ENCODE peak calls at places on chromosome 21, in five cellular contexts. B is GM12878, A is GM12891, P is HepG2, M is K562. Y is an unnamed sample.

GRCh38 chr21:31195334-31196015 is 148.6 kb downstream of the TIAM1 start:
- DNase-seq in B (peak), A (no peak), P (no peak), M (no peak), Y (no peak)

GRCh38 chr21:8990326-8991087 is 1530.9 kb upstream of the TPTE start:
- DNase-seq in B (no peak), A (no peak), P (peak), M (peak), Y (no peak)

GRCh38 chr21:21845901-21846396 is 847.7 kb downstream of the NCAM2 start:
- DNase-seq in B (no peak), A (no peak), P (no peak), M (no peak), Y (no peak)

GRCh38 chr21:31952828-31953227 is 80.0 kb downstream of the HUNK start:
- DNase-seq in B (no peak), A (no peak), P (no peak), M (no peak), Y (no peak)

GRCh38 chr21:38503588-38503987 is 5.3 kb upstream of the ERG start:
- DNase-seq in B (no peak), A (no peak), P (no peak), M (no peak), Y (no peak)

GRCh38 chr21:26819944-26820343 is 25.3 kb downstream of the ADAMTS1 start:
- DNase-seq in B (no peak), A (no peak), P (no peak), M (no peak), Y (no peak)

GRCh38 chr21:42233067-42233981 is 14.4 kb downstream of the ABCG1 start:
- DNase-seq in B (peak), A (peak), P (peak), M (peak), Y (peak)

GRCh38 chr21:41955516-41955915 is 1.7 kb upstream of the C2CD2 start:
- DNase-seq in B (no peak), A (no peak), P (no peak), M (no peak), Y (no peak)

GRCh38 chr21:45417256-45417950 is 12.4 kb downstream of the COL18A1 start:
- DNase-seq in B (no peak), A (no peak), P (no peak), M (no peak), Y (no peak)

GRCh38 chr21:32496536-32496935 is 84.0 kb downstream of the EVA1C start:
- DNase-seq in B (no peak), A (no peak), P (no peak), M (no peak), Y (no peak)

GRCh38 chr21:36751383-36751782 is 52.5 kb downstream of the SIM2 start:
- DNase-seq in B (no peak), A (no peak), P (no peak), M (no peak), Y (no peak)

GRCh38 chr21:36750579-36750959 is 51.7 kb downstream of the SIM2 start:
- DNase-seq in B (no peak), A (no peak), P (no peak), M (no peak), Y (no peak)

GRCh38 chr21:36747815-36748381 is 49.0 kb downstream of the SIM2 start:
- DNase-seq in B (no peak), A (peak), P (peak), M (peak), Y (peak)

GRCh38 chr21:36747114-36747814 is 48.3 kb downstream of the SIM2 start:
- DNase-seq in B (no peak), A (no peak), P (no peak), M (peak), Y (no peak)

DNA sequence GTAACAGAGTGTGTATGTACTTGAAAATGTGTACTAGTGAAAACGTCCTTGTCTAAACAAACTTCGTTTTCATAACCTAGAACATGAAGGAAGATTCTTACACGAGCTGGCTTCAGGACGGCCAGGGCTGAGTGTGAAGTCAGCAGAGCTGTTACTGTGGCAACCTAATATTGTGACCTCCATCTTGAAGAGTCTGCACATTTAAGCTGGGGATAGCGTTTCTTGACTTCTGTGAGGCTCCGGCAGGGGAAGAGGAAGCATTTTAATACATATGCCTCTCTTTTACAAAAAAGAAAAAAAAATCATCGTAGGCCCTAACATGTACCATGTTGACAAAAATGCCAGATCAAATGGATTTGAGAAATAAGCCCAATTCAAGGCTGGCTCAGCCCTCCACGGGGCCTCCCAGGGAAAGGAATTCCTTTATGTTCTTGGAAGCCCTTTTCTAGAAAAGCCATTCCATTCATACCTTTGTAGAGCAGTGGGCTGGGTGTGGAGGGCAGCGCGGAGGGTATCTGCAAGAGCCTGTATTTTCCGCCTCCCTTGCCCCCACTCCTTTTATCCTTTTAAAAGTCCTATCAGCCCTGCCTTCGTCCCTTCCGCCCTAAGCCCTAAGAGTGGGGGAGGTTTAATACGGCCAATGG is 51.1 kb downstream of the SIM2 start:
- DNase-seq in B (no peak), A (no peak), P (no peak), M (no peak), Y (no peak)
- TF ChIP-seq POLR2A in B (no peak), A (no peak), P (no peak), M (no peak), Y (no peak)

DNA sequence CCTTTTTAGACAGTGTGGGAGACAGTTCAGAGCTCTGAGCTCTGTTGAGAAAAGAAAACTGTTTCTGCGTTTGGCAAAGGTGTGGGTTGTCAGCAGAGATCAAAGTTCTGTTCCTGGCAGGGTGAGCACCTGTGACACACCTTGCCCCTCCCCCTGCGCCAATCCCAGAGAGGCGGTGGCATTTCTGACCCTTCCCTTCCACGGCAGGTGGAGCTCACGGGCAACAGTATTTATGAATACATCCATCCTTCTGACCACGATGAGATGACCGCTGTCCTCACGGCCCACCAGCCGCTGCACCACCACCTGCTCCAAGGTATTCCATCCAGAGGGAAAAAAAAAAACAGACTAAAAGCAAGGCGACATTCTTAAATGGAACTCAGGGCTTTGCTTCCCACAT is 20.7 kb downstream of the SIM2 start:
- DNase-seq in B (no peak), A (no peak), P (no peak), M (no peak), Y (no peak)
- TF ChIP-seq TAF1 in B (no peak), A (no peak), P (no peak), M (no peak), Y (no peak)

GRCh38 chr21:34593954-34594531 is 20.9 kb downstream of the RCAN1 start:
- DNase-seq in B (no peak), A (no peak), P (no peak), M (no peak), Y (no peak)
- TF ChIP-seq POLR2AphosphoS5 in B (no peak), A (no peak), P (no peak), M (no peak), Y (no peak)

GRCh38 chr21:34071683-34072082 is 1.7 kb upstream of the MRPS6 start:
- DNase-seq in B (no peak), A (no peak), P (peak), M (no peak), Y (no peak)

GRCh38 chr21:34074283-34075098 is 1.1 kb downstream of the MRPS6 start:
- DNase-seq in B (no peak), A (no peak), P (no peak), M (no peak), Y (no peak)

GRCh38 chr21:34072145-34073031 is 990 bp upstream of the MRPS6 start:
- DNase-seq in B (no peak), A (no peak), P (no peak), M (no peak), Y (no peak)

GRCh38 chr21:34073749-34074282 is 438 bp downstream of the MRPS6 start:
- DNase-seq in B (no peak), A (peak), P (no peak), M (peak), Y (peak)

DNA sequence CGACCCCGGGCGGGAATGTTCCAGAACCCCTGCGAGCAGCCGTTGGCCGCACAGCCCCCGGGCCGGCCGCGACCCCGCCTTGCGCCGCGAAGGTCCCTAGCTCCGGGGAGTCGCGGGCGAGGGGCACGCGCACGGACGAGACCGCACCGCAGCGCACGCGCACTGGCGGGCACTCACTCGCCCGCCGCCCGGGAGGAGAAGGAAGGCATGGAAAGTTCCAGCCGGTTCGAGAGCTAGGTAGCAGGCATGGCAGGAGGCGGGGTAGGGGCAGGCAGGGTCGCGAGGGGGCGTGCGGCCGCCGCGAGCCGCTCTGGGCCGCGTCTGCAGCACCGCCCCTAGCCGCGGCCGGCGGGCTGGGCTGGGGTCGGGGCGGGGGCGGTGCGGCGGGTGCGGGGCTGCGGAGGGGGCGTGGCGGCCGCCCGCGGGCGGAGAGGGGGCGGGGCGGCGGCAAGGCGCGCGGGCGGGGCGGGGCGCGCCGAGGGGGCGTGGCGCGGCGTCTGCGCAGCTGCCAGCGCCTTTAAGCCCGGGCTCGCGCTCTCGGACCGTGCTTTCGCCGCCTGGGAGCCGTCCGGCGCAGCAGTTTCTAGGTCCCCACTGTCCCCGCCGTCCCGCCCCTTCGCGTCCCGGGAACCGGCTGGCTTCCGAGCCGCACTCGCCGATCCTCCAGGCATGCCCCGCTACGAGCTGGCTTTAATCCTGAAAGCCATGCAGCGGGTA is at the start of the genes MRPS6 and SLC5A3:
- DNase-seq in B (no peak), A (peak), P (peak), M (peak), Y (peak)
- TF ChIP-seq POLR2A in B (peak), A (peak), P (peak), M (peak), Y (peak)

GRCh38 chr21:34989337-34990151 is 59.6 kb downstream of the RUNX1 start:
- DNase-seq in B (no peak), A (no peak), P (no peak), M (no peak), Y (no peak)
- TF ChIP-seq TAF1 in B (no peak), A (no peak), P (no peak), M (no peak), Y (no peak)